ENCODE peak calls at places on chromosomes 5 and 9, in seven cellular contexts. One of them, this sample, is unnamed.

GRCh38 chr5:317086-317811 is 4.3 kb upstream of the AHRR start:
- DNase-seq in sigmoid colon: no peak
- DNase-seq in IMR-90: peak; percentile 74
- DNase-seq in heart left ventricle: no peak
- DNase-seq in aorta: peak; percentile 61
- DNase-seq in right atrium auricular region: no peak
- DNase-seq in left ventricle myocardium inferior: no peak
- DNase-seq in this sample: peak; percentile 67

GRCh38 chr9:105044458-105044857 is 116.5 kb upstream of the ABCA1 start:
- DNase-seq in sigmoid colon: no peak
- DNase-seq in IMR-90: no peak
- DNase-seq in heart left ventricle: peak; percentile 61
- DNase-seq in aorta: no peak
- DNase-seq in right atrium auricular region: no peak
- DNase-seq in left ventricle myocardium inferior: peak; percentile 30
- DNase-seq in this sample: no peak

GRCh38 chr5:36651775-36652685 is 45.6 kb downstream of the SLC1A3 start:
- DNase-seq in sigmoid colon: no peak
- DNase-seq in IMR-90: no peak
- DNase-seq in heart left ventricle: no peak
- DNase-seq in aorta: no peak
- DNase-seq in right atrium auricular region: no peak
- DNase-seq in left ventricle myocardium inferior: no peak
- DNase-seq in this sample: no peak

GRCh38 chr5:175689147-175689991 is 31.5 kb downstream of the HRH2 start:
- DNase-seq in sigmoid colon: peak; percentile 72
- DNase-seq in IMR-90: no peak
- DNase-seq in heart left ventricle: no peak
- DNase-seq in aorta: peak; percentile 89
- DNase-seq in right atrium auricular region: peak; percentile 81
- DNase-seq in left ventricle myocardium inferior: peak; percentile 36
- DNase-seq in this sample: peak; percentile 62

GRCh38 chr5:59713488-59713844 is 180.1 kb downstream of the PDE4D start:
- DNase-seq in sigmoid colon: peak; percentile 56
- DNase-seq in IMR-90: no peak
- DNase-seq in heart left ventricle: no peak
- DNase-seq in aorta: no peak
- DNase-seq in right atrium auricular region: no peak
- DNase-seq in left ventricle myocardium inferior: no peak
- DNase-seq in this sample: no peak

GRCh38 chr9:129103595-129103965 is 7.0 kb downstream of the CRAT start:
- DNase-seq in sigmoid colon: no peak
- DNase-seq in IMR-90: no peak
- DNase-seq in heart left ventricle: no peak
- DNase-seq in aorta: no peak
- DNase-seq in right atrium auricular region: no peak
- DNase-seq in left ventricle myocardium inferior: no peak
- DNase-seq in this sample: no peak

GRCh38 chr5:78000191-78000590 is 224.1 kb upstream of the TBCA start:
- DNase-seq in sigmoid colon: no peak
- DNase-seq in IMR-90: no peak
- DNase-seq in heart left ventricle: no peak
- DNase-seq in aorta: no peak
- DNase-seq in right atrium auricular region: no peak
- DNase-seq in left ventricle myocardium inferior: no peak
- DNase-seq in this sample: no peak

GRCh38 chr5:72282878-72283277 is 37.2 kb downstream of the MRPS27 start:
- DNase-seq in sigmoid colon: no peak
- DNase-seq in IMR-90: peak; percentile 76
- DNase-seq in heart left ventricle: no peak
- DNase-seq in aorta: no peak
- DNase-seq in right atrium auricular region: no peak
- DNase-seq in left ventricle myocardium inferior: no peak
- DNase-seq in this sample: no peak

GRCh38 chr5:14748180-14748900 is 83.8 kb downstream of the OTULIN start:
- DNase-seq in sigmoid colon: no peak
- DNase-seq in IMR-90: no peak
- DNase-seq in heart left ventricle: no peak
- DNase-seq in aorta: peak; percentile 74
- DNase-seq in right atrium auricular region: no peak
- DNase-seq in left ventricle myocardium inferior: no peak
- DNase-seq in this sample: peak; percentile 64

GRCh38 chr9:3912817-3913216 is 387.0 kb upstream of the RFX3 start:
- DNase-seq in sigmoid colon: no peak
- DNase-seq in IMR-90: peak; percentile 23
- DNase-seq in heart left ventricle: no peak
- DNase-seq in aorta: no peak
- DNase-seq in right atrium auricular region: no peak
- DNase-seq in left ventricle myocardium inferior: no peak
- DNase-seq in this sample: no peak

GRCh38 chr9:96566401-96567202 is 53.0 kb downstream of the CDC14B start:
- DNase-seq in sigmoid colon: peak; percentile 88
- DNase-seq in IMR-90: no peak
- DNase-seq in heart left ventricle: peak; percentile 78
- DNase-seq in aorta: peak; percentile 90
- DNase-seq in right atrium auricular region: peak; percentile 83
- DNase-seq in left ventricle myocardium inferior: peak; percentile 82
- DNase-seq in this sample: peak; percentile 92

GRCh38 chr5:42490836-42491235 is 67.6 kb downstream of the GHR start:
- DNase-seq in sigmoid colon: no peak
- DNase-seq in IMR-90: no peak
- DNase-seq in heart left ventricle: no peak
- DNase-seq in aorta: no peak
- DNase-seq in right atrium auricular region: no peak
- DNase-seq in left ventricle myocardium inferior: no peak
- DNase-seq in this sample: no peak

GRCh38 chr5:83927140-83927733 is 206.6 kb upstream of the HAPLN1 start:
- DNase-seq in sigmoid colon: peak; percentile 63
- DNase-seq in IMR-90: peak; percentile 64
- DNase-seq in heart left ventricle: peak; percentile 28
- DNase-seq in aorta: peak; percentile 58
- DNase-seq in right atrium auricular region: peak; percentile 72
- DNase-seq in left ventricle myocardium inferior: peak; percentile 24
- DNase-seq in this sample: peak; percentile 65

GRCh38 chr9:133120343-133121199 is 469 bp downstream of the RALGDS start:
- DNase-seq in sigmoid colon: peak; percentile 75
- DNase-seq in IMR-90: no peak
- DNase-seq in heart left ventricle: no peak
- DNase-seq in aorta: no peak
- DNase-seq in right atrium auricular region: no peak
- DNase-seq in left ventricle myocardium inferior: no peak
- DNase-seq in this sample: no peak

GRCh38 chr5:87541033-87541432 is 128.3 kb upstream of the CCNH start:
- DNase-seq in sigmoid colon: peak; percentile 90
- DNase-seq in IMR-90: peak; percentile 33
- DNase-seq in heart left ventricle: peak; percentile 28
- DNase-seq in aorta: peak; percentile 56
- DNase-seq in right atrium auricular region: no peak
- DNase-seq in left ventricle myocardium inferior: peak; percentile 48
- DNase-seq in this sample: no peak

GRCh38 chr5:180658774-180659564 is 9.6 kb upstream of the FLT4 start:
- DNase-seq in sigmoid colon: no peak
- DNase-seq in IMR-90: no peak
- DNase-seq in heart left ventricle: no peak
- DNase-seq in aorta: no peak
- DNase-seq in right atrium auricular region: no peak
- DNase-seq in left ventricle myocardium inferior: peak; percentile 1
- DNase-seq in this sample: peak; percentile 47

GRCh38 chr9:14302405-14302804 is 11.5 kb downstream of the NFIB start:
- DNase-seq in sigmoid colon: no peak
- DNase-seq in IMR-90: no peak
- DNase-seq in heart left ventricle: no peak
- DNase-seq in aorta: no peak
- DNase-seq in right atrium auricular region: no peak
- DNase-seq in left ventricle myocardium inferior: no peak
- DNase-seq in this sample: no peak

GRCh38 chr5:64874753-64875152 is 106.0 kb downstream of the CWC27 start:
- DNase-seq in sigmoid colon: no peak
- DNase-seq in IMR-90: no peak
- DNase-seq in heart left ventricle: no peak
- DNase-seq in aorta: no peak
- DNase-seq in right atrium auricular region: no peak
- DNase-seq in left ventricle myocardium inferior: no peak
- DNase-seq in this sample: no peak

GRCh38 chr5:53480474-53481353 is at the start of gene FST:
- DNase-seq in sigmoid colon: no peak
- DNase-seq in IMR-90: peak; percentile 36
- DNase-seq in heart left ventricle: peak; percentile 22
- DNase-seq in aorta: no peak
- DNase-seq in right atrium auricular region: no peak
- DNase-seq in left ventricle myocardium inferior: peak; percentile 24
- DNase-seq in this sample: peak; percentile 67
- H3K27ac ChIP-seq in sigmoid colon: peak within 1 kb of the TSS; percentile 84
- H3K27ac ChIP-seq in IMR-90: peak within 1 kb of the TSS; percentile 99
- H3K27ac ChIP-seq in heart left ventricle: peak within 1 kb of the TSS; percentile 53
- H3K27ac ChIP-seq in aorta: peak within 1 kb of the TSS; percentile 14
- H3K27ac ChIP-seq in right atrium auricular region: peak within 1 kb of the TSS; percentile 63
- H3K27ac ChIP-seq in left ventricle myocardium inferior: peak within 1 kb of the TSS; percentile 83
- H3K27ac ChIP-seq in this sample: peak within 1 kb of the TSS; percentile 51

DNA sequence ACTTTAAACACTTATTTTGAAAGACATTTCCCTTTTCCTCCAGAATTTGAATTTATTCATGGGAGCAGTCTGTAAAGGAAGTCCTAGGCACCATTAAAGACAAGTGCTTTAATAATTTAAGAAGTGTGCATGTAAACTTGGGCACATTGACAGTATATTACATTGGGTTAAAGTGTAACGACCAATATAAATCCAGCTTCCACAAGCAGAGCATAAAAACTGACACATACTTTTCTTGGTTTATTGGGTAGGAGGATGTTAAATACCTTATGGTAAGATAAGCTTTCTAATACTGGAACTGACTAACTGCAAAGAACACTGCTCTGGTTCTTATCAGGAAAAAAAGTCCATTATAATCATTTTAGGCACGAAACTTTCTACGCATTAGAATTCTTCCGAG is 1.1 kb upstream of the ENTREP1 start:
- DNase-seq in sigmoid colon: no peak
- DNase-seq in IMR-90: no peak
- DNase-seq in heart left ventricle: no peak
- DNase-seq in aorta: no peak
- DNase-seq in right atrium auricular region: no peak
- DNase-seq in left ventricle myocardium inferior: no peak
- DNase-seq in this sample: no peak
- H3K27me3 ChIP-seq in sigmoid colon: no peaks in the 10 kb centered on the region
- H3K27me3 ChIP-seq in IMR-90: peaks cover 65% of the 10 kb centered on the region
- H3K27me3 ChIP-seq in heart left ventricle: no peaks in the 10 kb centered on the region
- H3K27me3 ChIP-seq in aorta: no peaks in the 10 kb centered on the region
- H3K27me3 ChIP-seq in right atrium auricular region: no peaks in the 10 kb centered on the region
- H3K27me3 ChIP-seq in left ventricle myocardium inferior: peaks cover 5% of the 10 kb centered on the region
- H3K27me3 ChIP-seq in this sample: peaks cover 6% of the 10 kb centered on the region

DNA sequence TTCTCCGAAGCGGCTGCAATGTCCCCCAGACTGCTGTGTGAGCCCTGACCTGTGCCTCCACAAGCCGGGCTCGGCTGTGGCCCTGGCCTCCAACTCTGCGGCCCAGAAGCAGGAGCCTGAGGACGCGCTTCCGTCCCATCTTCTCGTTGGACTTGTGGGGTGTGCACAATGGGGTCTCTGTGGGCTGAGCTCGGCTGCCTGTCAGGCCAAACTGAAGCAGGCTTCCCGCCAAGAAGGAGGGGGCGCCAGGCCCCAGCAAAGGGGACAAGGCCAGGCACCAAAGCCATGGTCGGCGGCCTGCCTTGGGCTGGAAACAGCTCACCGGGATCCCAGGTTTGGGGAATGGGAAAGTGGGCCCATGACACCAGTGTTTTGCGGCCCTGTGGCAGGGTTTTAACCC is 4.1 kb downstream of the NOTCH1 start:
- DNase-seq in sigmoid colon: no peak
- DNase-seq in IMR-90: no peak
- DNase-seq in heart left ventricle: no peak
- DNase-seq in aorta: no peak
- DNase-seq in right atrium auricular region: no peak
- DNase-seq in left ventricle myocardium inferior: no peak
- DNase-seq in this sample: no peak
- H3K27ac ChIP-seq in sigmoid colon: peak overlapping the region; percentile 97
- H3K27ac ChIP-seq in IMR-90: no peak overlapping the region
- H3K27ac ChIP-seq in heart left ventricle: peak overlapping the region; percentile 94
- H3K27ac ChIP-seq in aorta: no peak overlapping the region
- H3K27ac ChIP-seq in right atrium auricular region: peak overlapping the region; percentile 71
- H3K27ac ChIP-seq in left ventricle myocardium inferior: peak overlapping the region; percentile 98
- H3K27ac ChIP-seq in this sample: peak overlapping the region; percentile 93

DNA sequence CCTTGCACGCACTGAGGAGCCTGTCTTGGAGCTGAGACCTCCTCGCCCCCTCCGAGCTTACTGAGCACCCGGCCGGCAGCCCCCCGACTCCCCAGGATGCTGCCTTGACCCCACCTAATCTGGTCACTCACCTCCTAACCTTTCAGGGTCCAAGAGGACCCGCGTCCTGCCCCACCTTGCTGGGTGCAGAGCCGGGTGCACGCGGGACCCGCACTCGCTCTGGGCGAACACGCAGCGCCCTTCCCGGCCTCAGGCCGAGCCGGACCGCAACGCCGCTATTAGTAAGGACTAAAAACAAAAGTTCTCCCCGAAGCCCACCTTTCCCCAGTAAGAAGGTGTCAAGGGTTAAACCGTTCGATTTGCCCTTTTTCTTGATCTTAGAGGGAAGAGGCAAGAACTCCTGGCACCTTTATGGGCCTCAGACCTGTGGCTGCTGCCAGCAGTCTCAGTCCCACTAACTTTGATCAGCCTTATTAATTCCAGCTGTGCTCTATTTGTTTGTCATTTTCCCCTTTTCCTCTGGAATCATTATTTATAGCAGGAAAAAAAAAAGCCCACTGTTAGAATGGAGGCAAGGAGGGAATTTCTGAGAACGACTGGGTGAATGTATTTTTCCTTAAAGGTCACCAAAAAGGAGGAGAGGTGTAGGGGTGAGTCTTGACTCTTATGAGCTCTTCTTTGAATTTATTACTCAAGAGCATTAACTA is 10.5 kb downstream of the IRX2 start:
- DNase-seq in sigmoid colon: no peak
- DNase-seq in IMR-90: no peak
- DNase-seq in heart left ventricle: no peak
- DNase-seq in aorta: no peak
- DNase-seq in right atrium auricular region: no peak
- DNase-seq in left ventricle myocardium inferior: no peak
- DNase-seq in this sample: no peak
- H3K27me3 ChIP-seq in sigmoid colon: peaks cover 82% of the 10 kb centered on the region
- H3K27me3 ChIP-seq in IMR-90: peaks cover 24% of the 10 kb centered on the region
- H3K27me3 ChIP-seq in heart left ventricle: peaks cover 93% of the 10 kb centered on the region
- H3K27me3 ChIP-seq in aorta: no peaks in the 10 kb centered on the region
- H3K27me3 ChIP-seq in right atrium auricular region: peaks cover 57% of the 10 kb centered on the region
- H3K27me3 ChIP-seq in left ventricle myocardium inferior: peaks cover 99% of the 10 kb centered on the region
- H3K27me3 ChIP-seq in this sample: peaks cover 69% of the 10 kb centered on the region

GRCh38 chr5:143006511-143006910 is 236.3 kb downstream of the ARHGAP26 start:
- DNase-seq in sigmoid colon: no peak
- DNase-seq in IMR-90: no peak
- DNase-seq in heart left ventricle: no peak
- DNase-seq in aorta: no peak
- DNase-seq in right atrium auricular region: peak; percentile 66
- DNase-seq in left ventricle myocardium inferior: no peak
- DNase-seq in this sample: no peak
- H3K27ac ChIP-seq in sigmoid colon: no peak overlapping the region
- H3K27ac ChIP-seq in IMR-90: no peak overlapping the region
- H3K27ac ChIP-seq in heart left ventricle: peak overlapping the region; percentile 24
- H3K27ac ChIP-seq in aorta: no peak overlapping the region
- H3K27ac ChIP-seq in right atrium auricular region: peak overlapping the region; percentile 72
- H3K27ac ChIP-seq in left ventricle myocardium inferior: peak overlapping the region; percentile 78
- H3K27ac ChIP-seq in this sample: peak overlapping the region; percentile 56

GRCh38 chr5:171321447-171321846 is 12.4 kb downstream of the TLX3 start:
- DNase-seq in sigmoid colon: no peak
- DNase-seq in IMR-90: no peak
- DNase-seq in heart left ventricle: no peak
- DNase-seq in aorta: peak; percentile 31
- DNase-seq in right atrium auricular region: no peak
- DNase-seq in left ventricle myocardium inferior: no peak
- DNase-seq in this sample: peak; percentile 44
- H3K27me3 ChIP-seq in sigmoid colon: peaks cover 69% of the 10 kb centered on the region
- H3K27me3 ChIP-seq in IMR-90: peaks cover 75% of the 10 kb centered on the region
- H3K27me3 ChIP-seq in heart left ventricle: peaks cover 98% of the 10 kb centered on the region
- H3K27me3 ChIP-seq in aorta: no peaks in the 10 kb centered on the region
- H3K27me3 ChIP-seq in right atrium auricular region: peaks cover 18% of the 10 kb centered on the region
- H3K27me3 ChIP-seq in left ventricle myocardium inferior: peaks cover 100% of the 10 kb centered on the region
- H3K27me3 ChIP-seq in this sample: peaks cover 90% of the 10 kb centered on the region